ENCODE peak calls at places on chromosomes 11 and 22, in four cellular contexts. E is stomach, X is prostate gland, T is suprapubic skin. J is an unnamed sample. For H3K4me1, the result is how much of the 10 kb centered on the place peaks cover.

GRCh38 chr22:33126881-33127280 is 68.7 kb upstream of the SYN3 start:
- DNase-seq in E (no peak), T (no peak), X (no peak), J (no peak)

GRCh38 chr22:47102648-47103047 is 340.2 kb downstream of the TBC1D22A start:
- DNase-seq in X (no peak), E (no peak), T (peak), J (no peak)

GRCh38 chr22:32994046-32994827 is 63.9 kb downstream of the SYN3 start:
- DNase-seq in T (no peak), X (no peak), E (no peak), J (no peak)

GRCh38 chr11:87878373-87878779 is 296.9 kb downstream of the RAB38 start:
- DNase-seq in X (no peak), E (no peak), T (no peak), J (no peak)

GRCh38 chr11:78295991-78296930 is 107.5 kb downstream of the USP35 start:
- DNase-seq in X (no peak), E (no peak), T (no peak), J (no peak)

GRCh38 chr11:6636480-6636879 is 17.3 kb upstream of the TPP1 start:
- DNase-seq in E (no peak), T (no peak), X (no peak), J (no peak)

GRCh38 chr11:72439455-72439854 is 5.1 kb upstream of the CLPB start:
- DNase-seq in T (no peak), E (no peak), X (no peak), J (no peak)

GRCh38 chr11:113193894-113194293 is 120.5 kb upstream of the TTC12 start:
- DNase-seq in X (no peak), T (no peak), E (peak), J (no peak)

GRCh38 chr22:17814830-17815229 is 40.6 kb upstream of the BID start:
- DNase-seq in T (no peak), E (no peak), X (no peak), J (no peak)
- TF ChIP-seq POLR2AphosphoS5 in T (no peak), E (no peak), X (no peak), J (no peak)

GRCh38 chr11:111417011-111417765 is 38.1 kb upstream of the POU2AF1 start:
- DNase-seq in X (no peak), T (no peak), E (no peak), J (no peak)

GRCh38 chr11:111416231-111416960 is 37.3 kb upstream of the POU2AF1 start:
- DNase-seq in T (no peak), X (no peak), E (no peak), J (no peak)

GRCh38 chr11:111418436-111418787 is 39.3 kb upstream of the POU2AF1 start:
- DNase-seq in X (no peak), T (no peak), E (no peak), J (no peak)

GRCh38 chr11:111419181-111419580 is 40.1 kb upstream of the POU2AF1 start:
- DNase-seq in X (no peak), T (no peak), E (no peak), J (no peak)

GRCh38 chr11:111417766-111418435 is 38.8 kb upstream of the POU2AF1 start:
- DNase-seq in X (peak), E (no peak), T (no peak), J (peak)
- H3K4me1 ChIP-seq in X (under half), E (under half), T (under half), J (under half)

DNA sequence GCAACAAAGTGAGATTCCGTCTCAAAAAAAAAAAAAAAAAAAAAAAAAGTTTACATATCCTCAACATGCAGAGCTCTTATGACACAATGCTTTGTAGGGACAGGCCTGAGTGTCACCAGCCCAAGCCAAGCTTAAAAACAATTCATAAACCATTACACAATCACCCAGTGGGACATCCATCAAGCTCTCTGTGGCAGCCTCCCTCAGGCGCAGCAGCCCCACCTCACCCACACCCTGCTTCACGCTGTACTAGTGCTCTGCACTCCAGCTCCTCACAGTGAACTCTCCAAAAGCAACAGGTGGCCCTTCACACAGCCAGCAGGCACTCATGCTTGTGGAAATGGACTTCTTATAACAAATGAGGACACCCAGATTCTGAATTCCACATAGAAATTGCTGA is 3.5 kb upstream of the FOXRED2 start:
- DNase-seq in T (no peak), E (no peak), X (no peak), J (no peak)
- TF ChIP-seq POLR2A in T (no peak), E (no peak), X (no peak), J (peak)

GRCh38 chr11:121588747-121589146 is 136.0 kb upstream of the SORL1-AS1 start:
- DNase-seq in T (no peak), E (no peak), X (no peak), J (no peak)
- TF ChIP-seq POLR2AphosphoS5 in T (no peak), E (no peak), X (no peak), J (no peak)

GRCh38 chr11:128711136-128711535 is 17.3 kb downstream of the FLI1 start:
- DNase-seq in E (no peak), X (no peak), T (no peak), J (no peak)
- H3K4me1 ChIP-seq in E (under half), X (under half), T (under half), J (under half)

GRCh38 chr11:67312187-67313021 is 9.1 kb downstream of the SSH3 start:
- DNase-seq in T (peak), X (peak), E (peak), J (peak)
- TF ChIP-seq POLR2A in T (no peak), X (peak), E (no peak), J (peak)

GRCh38 chr22:44711236-44711560 is 9.2 kb downstream of the PRR5 start:
- DNase-seq in T (no peak), E (no peak), X (no peak), J (no peak)

GRCh38 chr22:44712962-44713361 is 11.0 kb downstream of the PRR5 start:
- DNase-seq in X (no peak), E (no peak), T (no peak), J (no peak)

GRCh38 chr22:44711701-44712100 is 9.7 kb downstream of the PRR5 start:
- DNase-seq in E (no peak), T (no peak), X (no peak), J (no peak)

GRCh38 chr22:44710474-44711235 is 8.7 kb downstream of the PRR5 start:
- DNase-seq in T (no peak), X (no peak), E (peak), J (peak)

GRCh38 chr22:44712156-44712555 is 10.2 kb downstream of the PRR5 start:
- DNase-seq in X (no peak), E (no peak), T (no peak), J (no peak)
- TF ChIP-seq POLR2AphosphoS5 in X (no peak), E (no peak), T (no peak), J (no peak)

GRCh38 chr11:115489466-115489865 is 14.7 kb downstream of the CADM1 start:
- DNase-seq in X (no peak), E (no peak), T (no peak), J (no peak)
- H3K4me1 ChIP-seq in X (under half), E (under half), T (under half), J (under half)

GRCh38 chr11:46361283-46362145 is 14.3 kb downstream of the DGKZ start:
- DNase-seq in X (no peak), E (no peak), T (no peak), J (peak)
- TF ChIP-seq POLR2A in X (no peak), E (no peak), T (no peak), J (peak)